ENCODE peak calls at places on chromosomes 3 and 15, in ten cellular contexts. R, Q, P, O, J, X, A, G, W and N are unnamed samples.
A peak's percentile ranks its signal among the peaks of the same experiment; 100 is the strongest.

GRCh38 chr3:137105277-137105977 is 147.6 kb downstream of the IL20RB start:
- DNase-seq in P (peak; percentile 88), J (peak; percentile 19), W (peak; percentile 74), Q (peak; percentile 77), O (no peak), X (peak; percentile 34), G (no peak), A (peak; percentile 62), R (peak; percentile 78), N (peak; percentile 18)

GRCh38 chr3:42755681-42756578 is 17.1 kb downstream of the CCDC13 start:
- DNase-seq in W (peak; percentile 12), X (peak; percentile 43), A (peak; percentile 35), P (peak; percentile 79), O (peak; percentile 16), G (no peak), R (peak; percentile 49), J (no peak), Q (peak; percentile 19), N (peak; percentile 23)

GRCh38 chr3:46955801-46956259 is 20.7 kb downstream of the CCDC12 start:
- DNase-seq in A (peak; percentile 42), P (no peak), R (no peak), J (no peak), O (no peak), W (no peak), Q (no peak), G (no peak), X (no peak), N (no peak)

GRCh38 chr3:132317229-132317948 is at the start of gene ACP3:
- DNase-seq in G (peak; percentile 53), X (peak; percentile 66), J (peak; percentile 8), W (peak; percentile 10), P (peak; percentile 31), A (peak; percentile 82), O (peak; percentile 63), Q (peak; percentile 91), R (peak; percentile 96), N (no peak)

GRCh38 chr3:17356581-17356980 is 385.9 kb downstream of the TBC1D5 start:
- DNase-seq in J (no peak), A (no peak), Q (no peak), P (no peak), X (no peak), W (no peak), R (no peak), O (no peak), G (no peak), N (no peak)

GRCh38 chr3:31959951-31960792 is 20.9 kb downstream of the OSBPL10 start:
- DNase-seq in W (no peak), O (no peak), G (no peak), X (no peak), R (peak; percentile 38), Q (no peak), J (no peak), A (peak; percentile 55), P (peak; percentile 34), N (no peak)

GRCh38 chr15:79116771-79117170 is 26.2 kb upstream of the RASGRF1 start:
- DNase-seq in O (no peak), J (no peak), Q (no peak), P (no peak), A (no peak), G (no peak), X (no peak), W (no peak), R (no peak), N (no peak)

GRCh38 chr3:31187380-31187779 is 292.9 kb upstream of the GADL1 start:
- DNase-seq in W (no peak), X (no peak), A (no peak), J (no peak), R (no peak), P (no peak), O (no peak), Q (no peak), G (no peak), N (no peak)

GRCh38 chr3:73656241-73656890 is 31.6 kb upstream of the PDZRN3 start:
- DNase-seq in O (no peak), A (peak; percentile 29), W (no peak), R (no peak), Q (no peak), X (no peak), P (no peak), J (no peak), G (peak; percentile 82), N (no peak)

GRCh38 chr3:160401301-160402095 is 2.0 kb downstream of the SMC4 start:
- DNase-seq in W (peak; percentile 81), G (no peak), A (peak; percentile 88), O (no peak), R (peak; percentile 91), Q (peak; percentile 69), J (no peak), X (peak; percentile 83), P (peak; percentile 32), N (peak; percentile 38)

GRCh38 chr3:65126527-65127440 is 439.0 kb upstream of the ADAMTS9 start:
- DNase-seq in P (no peak), W (peak; percentile 60), Q (peak; percentile 0), G (no peak), A (peak; percentile 10), O (no peak), X (no peak), R (peak; percentile 36), J (no peak), N (no peak)

GRCh38 chr15:49864251-49864650 is 243.4 kb downstream of the DTWD1 start:
- DNase-seq in Q (no peak), O (no peak), W (no peak), G (no peak), P (no peak), A (no peak), J (no peak), X (no peak), R (no peak), N (no peak)

GRCh38 chr3:19147905-19148767 is at the start of gene KCNH8:
- DNase-seq in A (no peak), J (no peak), R (peak; percentile 12), W (no peak), G (peak; percentile 60), Q (peak; percentile 24), P (peak; percentile 66), O (peak; percentile 14), X (peak; percentile 72), N (peak; percentile 66)

GRCh38 chr15:55288006-55288717 is 1.5 kb downstream of the RAB27A start:
- DNase-seq in Q (no peak), G (no peak), R (no peak), P (no peak), O (no peak), J (no peak), A (no peak), X (no peak), W (no peak), N (no peak)

GRCh38 chr3:5002174-5002870 is 23.1 kb downstream of the BHLHE40 start:
- DNase-seq in X (no peak), R (no peak), O (no peak), G (no peak), J (no peak), Q (no peak), A (no peak), W (no peak), P (no peak), N (no peak)

GRCh38 chr3:186882881-186883685 is 40.6 kb downstream of the ADIPOQ start:
- DNase-seq in A (peak; percentile 77), Q (peak; percentile 92), O (no peak), P (no peak), W (peak; percentile 78), X (no peak), R (peak; percentile 75), G (no peak), J (no peak), N (peak; percentile 50)

DNA sequence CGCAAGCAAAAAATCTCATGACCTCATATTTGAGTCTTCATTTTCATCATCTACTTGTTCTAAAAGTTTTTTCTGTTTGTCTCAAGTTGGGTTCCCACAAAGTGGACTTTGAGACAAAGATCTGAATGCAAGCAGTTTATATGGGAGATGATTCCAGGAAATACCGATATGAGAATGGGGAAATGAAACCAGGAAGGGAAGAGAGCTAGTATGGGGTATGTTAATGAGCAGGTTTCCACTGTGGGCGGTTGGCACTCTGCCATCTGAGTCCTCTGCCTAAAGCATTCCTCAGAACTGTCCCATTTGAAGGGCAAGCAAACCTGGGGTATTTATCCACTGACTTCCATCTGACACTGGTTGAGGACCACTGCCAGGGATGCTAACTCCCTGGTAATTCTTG is 8.8 kb downstream of the ADPRH start:
- DNase-seq in R (no peak), G (no peak), P (no peak), Q (peak; percentile 59), X (peak; percentile 43), O (no peak), J (no peak), A (no peak), W (no peak), N (peak; percentile 21)
- H3K4me3 ChIP-seq in R (no peak overlapping the region), G (no peak overlapping the region), P (no peak overlapping the region), Q (no peak overlapping the region), X (no peak overlapping the region), O (no peak overlapping the region), J (no peak overlapping the region), A (no peak overlapping the region), W (no peak overlapping the region), N (no peak overlapping the region)

GRCh38 chr3:112149136-112149535 is 16.1 kb upstream of the GCSAM start:
- DNase-seq in J (no peak), P (no peak), O (no peak), W (no peak), R (no peak), A (no peak), X (no peak), Q (no peak), G (no peak), N (no peak)

GRCh38 chr3:112140584-112140983 is 7.5 kb upstream of the GCSAM start:
- DNase-seq in P (no peak), J (no peak), G (no peak), X (no peak), R (no peak), W (no peak), O (no peak), A (no peak), Q (no peak), N (no peak)

GRCh38 chr3:112143251-112143650 is 10.2 kb upstream of the GCSAM start:
- DNase-seq in O (no peak), X (no peak), G (no peak), J (no peak), P (no peak), R (no peak), W (no peak), A (no peak), Q (no peak), N (no peak)

GRCh38 chr3:112143689-112144088 is 10.6 kb upstream of the GCSAM start:
- DNase-seq in O (no peak), J (no peak), W (no peak), R (no peak), A (no peak), G (no peak), Q (no peak), X (no peak), P (no peak), N (no peak)
- H3K27me3 ChIP-seq in O (no peaks in the 10 kb centered on the region), J (no peaks in the 10 kb centered on the region), W (peaks cover 3% of the 10 kb centered on the region), R (no peaks in the 10 kb centered on the region), A (no peaks in the 10 kb centered on the region), G (no peaks in the 10 kb centered on the region), Q (no peaks in the 10 kb centered on the region), X (no peaks in the 10 kb centered on the region), P (no peaks in the 10 kb centered on the region), N (no peaks in the 10 kb centered on the region)

GRCh38 chr15:99744142-99744541 is 10.9 kb upstream of the LYSMD4 start:
- DNase-seq in P (no peak), O (no peak), R (no peak), W (no peak), X (no peak), J (no peak), G (no peak), A (no peak), Q (no peak), N (no peak)
- TF ChIP-seq CTCF in P (peak; percentile 24), O (no peak), R (no peak), W (no peak), X (no peak), J (peak; percentile 17), G (no peak), A (no peak), Q (peak; percentile 37), N (peak; percentile 25)

GRCh38 chr3:146468234-146468931 is 978 bp downstream of the PLSCR2 start:
- DNase-seq in X (peak; percentile 21), A (peak; percentile 10), G (no peak), O (no peak), R (peak; percentile 21), J (no peak), Q (no peak), W (no peak), P (no peak), N (no peak)
- H3K4me3 ChIP-seq in X (no peak overlapping the region), A (no peak overlapping the region), G (no peak overlapping the region), O (no peak overlapping the region), R (no peak overlapping the region), J (no peak overlapping the region), Q (no peak overlapping the region), W (no peak overlapping the region), P (no peak overlapping the region), N (no peak overlapping the region)